ENCODE peak calls at places on chromosomes 2 and 18, in eight cellular contexts. V is A549, F is lower lobe of right lung, S is spleen, M is body of pancreas, N is IMR-90, W is AG09309, C is esophagus squamous epithelium. L is an unnamed sample.

GRCh38 chr2:191158751-191159150 is 8.0 kb upstream of the STAT4 start:
- DNase-seq in V (no peak), F (no peak), S (no peak), M (no peak), N (no peak), W (no peak), C (no peak), L (no peak)

GRCh38 chr2:207049122-207049521 is 109.8 kb downstream of the CPO start:
- DNase-seq in V (no peak), F (no peak), S (no peak), M (no peak), N (no peak), W (no peak), C (no peak), L (no peak)

GRCh38 chr18:75681538-75682115 is 254.1 kb upstream of the SMIM21 start:
- DNase-seq in V (no peak), F (no peak), S (no peak), M (no peak), N (no peak), W (no peak), C (no peak), L (no peak)

GRCh38 chr2:167253025-167253424 is 364.7 kb downstream of the XIRP2 start:
- DNase-seq in V (no peak), F (no peak), S (no peak), M (no peak), N (peak; percentile 64), W (no peak), C (no peak), L (no peak)

GRCh38 chr18:1585881-1586488 is 681.3 kb downstream of the ADCYAP1 start:
- DNase-seq in V (peak; percentile 0), F (no peak), S (no peak), M (no peak), N (peak; percentile 3), W (peak; percentile 2), C (no peak), L (peak; percentile 3)

GRCh38 chr2:230582851-230583283 is 129.8 kb upstream of the CAB39 start:
- DNase-seq in V (no peak), F (no peak), S (no peak), M (no peak), N (peak; percentile 21), W (peak; percentile 10), C (no peak), L (no peak)

GRCh38 chr2:8750221-8750620 is 68.4 kb downstream of the ID2 start:
- DNase-seq in V (no peak), F (no peak), S (no peak), M (no peak), N (peak; percentile 18), W (no peak), C (no peak), L (no peak)

GRCh38 chr2:239674101-239674980 is 273.5 kb upstream of the HDAC4 start:
- DNase-seq in V (no peak), F (no peak), S (no peak), M (no peak), N (no peak), W (no peak), C (no peak), L (no peak)

GRCh38 chr2:202361133-202361532 is 15.0 kb upstream of the BMPR2 start:
- DNase-seq in V (no peak), F (no peak), S (no peak), M (no peak), N (peak; percentile 81), W (no peak), C (no peak), L (no peak)

GRCh38 chr18:55886886-55887285 is 298.9 kb upstream of the TCF4 start:
- DNase-seq in V (no peak), F (no peak), S (no peak), M (no peak), N (no peak), W (no peak), C (no peak), L (no peak)

GRCh38 chr2:191009541-191010374 is 4.2 kb downstream of the STAT1 start:
- DNase-seq in V (no peak), F (no peak), S (no peak), M (no peak), N (peak; percentile 66), W (no peak), C (no peak), L (no peak)

GRCh38 chr2:190627881-190628412 is 20.9 kb upstream of the NAB1 start:
- DNase-seq in V (no peak), F (no peak), S (peak; percentile 78), M (peak; percentile 14), N (no peak), W (no peak), C (no peak), L (no peak)

GRCh38 chr18:32380559-32380958 is 90.1 kb downstream of the GAREM1 start:
- DNase-seq in V (no peak), F (no peak), S (no peak), M (no peak), N (no peak), W (no peak), C (no peak), L (no peak)

GRCh38 chr2:239380831-239381708 is 19.8 kb downstream of the HDAC4 start:
- DNase-seq in V (no peak), F (peak; percentile 50), S (peak; percentile 90), M (no peak), N (no peak), W (no peak), C (no peak), L (no peak)

GRCh38 chr2:230779141-230779523 is 66.5 kb downstream of the CAB39 start:
- DNase-seq in V (no peak), F (no peak), S (no peak), M (no peak), N (peak; percentile 44), W (no peak), C (no peak), L (no peak)

GRCh38 chr2:187003038-187003543 is 154.1 kb upstream of the ZSWIM2 start:
- DNase-seq in V (no peak), F (no peak), S (no peak), M (no peak), N (no peak), W (no peak), C (no peak), L (no peak)

GRCh38 chr2:208542465-208543041 is 136.0 kb downstream of the PTH2R start:
- DNase-seq in V (no peak), F (no peak), S (no peak), M (no peak), N (no peak), W (no peak), C (no peak), L (no peak)

GRCh38 chr18:25560369-25560768 is 208.4 kb upstream of the ZNF521 start:
- DNase-seq in V (no peak), F (no peak), S (no peak), M (no peak), N (no peak), W (no peak), C (no peak), L (peak; percentile 11)

GRCh38 chr2:25342372-25343186 is 854 bp upstream of the DNMT3A start:
- DNase-seq in V (peak; percentile 92), F (peak; percentile 87), S (peak; percentile 96), M (peak; percentile 84), N (peak; percentile 82), W (peak; percentile 28), C (no peak), L (peak; percentile 52)

DNA sequence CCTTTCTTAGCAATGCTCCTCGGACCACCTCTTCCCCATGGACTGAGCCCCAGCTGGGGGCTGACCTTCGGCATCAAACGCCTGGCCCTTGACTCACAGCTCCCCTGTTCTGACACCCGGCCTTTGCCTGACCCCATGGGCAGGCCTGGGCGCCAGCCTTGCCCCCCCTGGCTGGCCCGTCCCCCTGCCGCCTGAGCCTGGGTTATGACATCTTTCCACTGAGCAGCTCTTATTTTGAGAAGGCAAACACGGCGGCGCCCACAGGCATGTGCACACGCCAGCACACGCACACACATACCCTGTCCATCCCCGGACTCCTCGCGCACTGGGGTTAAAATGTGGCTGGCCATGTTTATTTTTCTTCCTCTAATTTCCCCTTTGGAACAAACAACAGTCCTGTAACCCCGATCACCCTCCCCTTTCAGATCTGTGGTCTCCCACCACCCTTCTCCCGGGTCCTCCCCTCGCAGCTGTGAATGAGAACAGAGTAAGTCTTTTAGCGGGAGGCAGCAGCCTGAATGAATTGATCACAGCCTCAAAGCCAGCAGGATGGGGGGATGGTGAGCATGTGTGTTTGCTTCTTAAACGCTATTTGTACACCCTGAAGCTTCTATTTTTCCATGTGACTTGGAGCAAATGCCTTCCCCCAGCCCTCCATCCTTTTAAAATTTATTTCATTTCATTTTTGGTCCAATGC is 11.8 kb upstream of the ATOH8 start:
- DNase-seq in V (peak; percentile 73), F (peak; percentile 89), S (no peak), M (peak; percentile 48), N (peak; percentile 96), W (peak; percentile 80), C (no peak), L (peak; percentile 91)
- TF ChIP-seq CTCF in V (no peak), F (no peak), S (no peak), M (no peak), N (no peak), W (no peak), C (peak; percentile 14), L (no peak)

DNA sequence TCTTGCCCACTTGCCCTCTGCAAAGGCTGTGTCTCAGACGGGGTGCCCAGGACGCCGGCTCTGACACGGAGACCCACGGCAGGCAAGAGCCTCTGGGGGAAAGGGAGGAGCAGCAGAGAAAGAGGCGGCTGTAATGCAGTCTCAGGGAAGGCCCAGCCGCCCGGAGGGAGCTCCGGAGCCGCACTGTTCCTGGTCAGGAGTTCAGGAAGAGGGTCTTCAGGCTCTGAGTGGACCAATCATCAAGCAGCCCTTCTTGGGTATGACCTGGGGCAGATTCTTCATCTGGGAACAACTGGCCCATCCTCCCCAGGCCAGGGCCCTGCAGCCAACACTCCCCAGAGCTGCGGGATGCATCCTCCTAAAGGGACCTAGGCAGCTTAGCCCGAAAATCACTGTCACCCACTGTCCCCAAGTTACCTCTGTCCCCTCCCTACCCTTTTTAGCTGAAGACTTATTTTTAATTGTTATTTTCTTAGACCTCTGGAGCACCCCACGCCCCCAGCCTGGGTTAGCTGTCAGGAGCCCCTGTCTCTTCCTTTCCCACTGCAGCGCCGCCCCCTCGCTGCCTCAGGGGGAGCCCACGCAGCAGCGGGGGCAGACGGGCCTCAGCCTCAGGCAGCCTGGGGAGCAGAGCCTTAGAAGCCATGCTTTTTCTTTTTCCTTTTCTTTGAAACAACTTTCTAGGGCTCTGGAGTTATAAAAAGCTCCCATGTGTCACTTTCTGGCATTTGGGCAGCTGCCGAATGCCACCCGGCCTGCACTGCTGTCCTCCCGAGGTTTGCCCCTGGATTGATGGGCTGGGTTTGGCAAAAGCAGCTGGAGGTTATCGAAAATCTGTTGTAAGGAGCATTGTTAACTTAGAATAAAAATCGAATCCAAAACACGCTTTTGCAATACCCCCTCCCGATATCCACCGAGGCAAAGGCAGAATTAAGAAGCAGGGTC is 644 bp upstream of the NEU2 start:
- DNase-seq in V (no peak), F (no peak), S (peak; percentile 69), M (no peak), N (no peak), W (no peak), C (no peak), L (no peak)
- TF ChIP-seq CTCF in V (no peak), F (no peak), S (no peak), M (no peak), N (no peak), W (no peak), C (no peak), L (no peak)

GRCh38 chr2:65431417-65432226 is 777 bp downstream of the SPRED2 start:
- DNase-seq in V (no peak), F (peak; percentile 65), S (peak; percentile 89), M (peak; percentile 54), N (peak; percentile 33), W (no peak), C (no peak), L (no peak)
- TF ChIP-seq CTCF in V (no peak), F (no peak), S (no peak), M (no peak), N (no peak), W (no peak), C (no peak), L (no peak)

GRCh38 chr18:79933765-79934164 is 17.7 kb downstream of the SLC66A2 start:
- DNase-seq in V (no peak), F (peak; percentile 50), S (peak; percentile 37), M (peak; percentile 80), N (no peak), W (no peak), C (no peak), L (no peak)
- TF ChIP-seq CTCF in V (no peak), F (no peak), S (peak; percentile 28), M (peak; percentile 75), N (no peak), W (no peak), C (no peak), L (no peak)

L was measured in AG09319.